ENCODE peak calls at places on chromosomes 11 and 22, in nine cellular contexts. D, H, S, Y, T, A, V, B and Z are unnamed samples.

GRCh38 chr11:15665368-15665871 is 550.7 kb downstream of the INSC start:
- DNase-seq in D (no peak), S (no peak), A (no peak), H (no peak), Y (no peak), T (no peak), V (no peak), B (peak; percentile 63), Z (no peak)

GRCh38 chr11:72631806-72632731 is 42.2 kb downstream of the PDE2A start:
- DNase-seq in T (no peak), Y (peak; percentile 72), D (no peak), H (no peak), B (peak; percentile 65), V (no peak), A (peak; percentile 87), S (peak; percentile 74), Z (no peak)

GRCh38 chr11:114077482-114078305 is 18.2 kb downstream of the ZBTB16 start:
- DNase-seq in V (no peak), A (peak; percentile 48), Y (no peak), B (no peak), H (no peak), S (no peak), T (peak; percentile 22), D (no peak), Z (no peak)

GRCh38 chr11:113715882-113716625 is 9.9 kb upstream of the TMPRSS5 start:
- DNase-seq in T (no peak), D (no peak), V (no peak), B (no peak), A (no peak), H (no peak), Y (no peak), S (no peak), Z (no peak)

GRCh38 chr11:128055576-128056217 is 531.7 kb downstream of the ETS1 start:
- DNase-seq in V (no peak), Y (no peak), S (no peak), T (no peak), H (no peak), D (peak; percentile 90), A (no peak), B (no peak), Z (no peak)

GRCh38 chr22:49856343-49856742 is 2.7 kb downstream of the ZBED4 start:
- DNase-seq in B (no peak), H (no peak), Y (no peak), A (no peak), D (no peak), V (no peak), S (no peak), T (no peak), Z (no peak)

GRCh38 chr11:86087281-86087680 is 18.4 kb upstream of the PICALM start:
- DNase-seq in V (no peak), S (no peak), Y (no peak), T (no peak), H (no peak), B (no peak), D (no peak), A (no peak), Z (no peak)

GRCh38 chr11:72228229-72228843 is 3.8 kb downstream of the INPPL1 start:
- DNase-seq in D (peak; percentile 49), B (peak; percentile 26), V (no peak), S (no peak), Y (no peak), A (no peak), T (no peak), H (no peak), Z (no peak)

GRCh38 chr22:41215409-41215808 is 10.3 kb downstream of the L3MBTL2 start:
- DNase-seq in S (no peak), T (no peak), V (no peak), A (no peak), H (no peak), B (no peak), D (no peak), Y (no peak), Z (no peak)

GRCh38 chr11:94574193-94574961 is 7.2 kb downstream of the PIWIL4 start:
- DNase-seq in S (no peak), H (no peak), T (no peak), D (no peak), V (no peak), B (peak; percentile 92), A (no peak), Y (no peak), Z (no peak)

GRCh38 chr11:7613394-7613720 is 59.9 kb downstream of the CYB5R2 start:
- DNase-seq in V (no peak), D (peak; percentile 72), Y (no peak), H (no peak), T (no peak), A (no peak), B (no peak), S (no peak), Z (no peak)

GRCh38 chr11:97557399-97557798 is 1167.6 kb downstream of the JRKL start:
- DNase-seq in T (no peak), Y (no peak), V (no peak), B (peak; percentile 60), S (no peak), H (no peak), D (peak; percentile 30), A (no peak), Z (no peak)

GRCh38 chr22:26970809-26971394 is 313.5 kb downstream of the MIAT start:
- DNase-seq in B (no peak), T (peak; percentile 3), D (no peak), H (no peak), V (no peak), S (no peak), Y (no peak), A (no peak), Z (no peak)

GRCh38 chr11:111231836-111232235 is 13.7 kb upstream of the POU2AF2 start:
- DNase-seq in B (peak; percentile 79), A (no peak), H (no peak), V (no peak), D (no peak), Y (no peak), S (no peak), T (no peak), Z (no peak)

GRCh38 chr11:118016094-118016493 is 29.9 kb downstream of the IL10RA start:
- DNase-seq in V (no peak), D (no peak), B (no peak), Y (no peak), T (no peak), S (no peak), A (no peak), H (no peak), Z (no peak)

GRCh38 chr22:50738649-50739227 is 734 bp downstream of the ACR start:
- DNase-seq in Y (no peak), D (no peak), B (no peak), S (no peak), T (no peak), H (no peak), V (no peak), A (peak; percentile 36), Z (no peak)

GRCh38 chr11:69154211-69154913 is 1.4 kb upstream of the SMIM38 start:
- DNase-seq in H (no peak), A (no peak), D (no peak), Y (no peak), V (no peak), T (no peak), B (no peak), S (no peak), Z (no peak)

GRCh38 chr11:65851083-65851579 is 6.8 kb downstream of the CFL1 start:
- DNase-seq in B (peak; percentile 33), Y (no peak), V (no peak), S (no peak), H (no peak), D (no peak), A (no peak), T (no peak), Z (no peak)

GRCh38 chr22:24125942-24126341 is 55.3 kb upstream of the SUSD2 start:
- DNase-seq in A (no peak), H (no peak), T (no peak), B (no peak), V (no peak), S (no peak), D (no peak), Y (no peak), Z (no peak)

GRCh38 chr22:50507991-50508884 is at the start of gene NCAPH2:
- DNase-seq in V (no peak), S (peak; percentile 97), Y (peak; percentile 95), B (peak; percentile 98), A (peak; percentile 98), T (peak; percentile 99), H (peak; percentile 89), D (peak; percentile 98), Z (peak; percentile 89)

GRCh38 chr11:68044145-68044813 is 5.5 kb downstream of the TCIRG1 start:
- DNase-seq in V (no peak), D (no peak), S (no peak), B (no peak), Y (no peak), H (no peak), T (no peak), A (peak; percentile 36), Z (no peak)
- TF ChIP-seq CTCF in V (no peak), D (no peak), S (no peak), B (peak; percentile 24), Y (no peak), H (peak; percentile 13), T (no peak), A (no peak), Z (peak; percentile 3)

GRCh38 chr22:38503021-38503420 is 3.1 kb downstream of the DDX17 start:
- DNase-seq in D (no peak), H (no peak), T (no peak), V (no peak), A (no peak), Y (no peak), S (no peak), B (no peak), Z (no peak)
- H3K4me3 ChIP-seq in D (peak overlapping the region; percentile 83), H (peak overlapping the region; percentile 97), T (peak overlapping the region; percentile 83), V (peak overlapping the region; percentile 97), A (peak overlapping the region; percentile 87), Y (peak overlapping the region; percentile 85), S (peak overlapping the region; percentile 76), B (peak overlapping the region; percentile 96), Z (peak overlapping the region; percentile 94)

DNA sequence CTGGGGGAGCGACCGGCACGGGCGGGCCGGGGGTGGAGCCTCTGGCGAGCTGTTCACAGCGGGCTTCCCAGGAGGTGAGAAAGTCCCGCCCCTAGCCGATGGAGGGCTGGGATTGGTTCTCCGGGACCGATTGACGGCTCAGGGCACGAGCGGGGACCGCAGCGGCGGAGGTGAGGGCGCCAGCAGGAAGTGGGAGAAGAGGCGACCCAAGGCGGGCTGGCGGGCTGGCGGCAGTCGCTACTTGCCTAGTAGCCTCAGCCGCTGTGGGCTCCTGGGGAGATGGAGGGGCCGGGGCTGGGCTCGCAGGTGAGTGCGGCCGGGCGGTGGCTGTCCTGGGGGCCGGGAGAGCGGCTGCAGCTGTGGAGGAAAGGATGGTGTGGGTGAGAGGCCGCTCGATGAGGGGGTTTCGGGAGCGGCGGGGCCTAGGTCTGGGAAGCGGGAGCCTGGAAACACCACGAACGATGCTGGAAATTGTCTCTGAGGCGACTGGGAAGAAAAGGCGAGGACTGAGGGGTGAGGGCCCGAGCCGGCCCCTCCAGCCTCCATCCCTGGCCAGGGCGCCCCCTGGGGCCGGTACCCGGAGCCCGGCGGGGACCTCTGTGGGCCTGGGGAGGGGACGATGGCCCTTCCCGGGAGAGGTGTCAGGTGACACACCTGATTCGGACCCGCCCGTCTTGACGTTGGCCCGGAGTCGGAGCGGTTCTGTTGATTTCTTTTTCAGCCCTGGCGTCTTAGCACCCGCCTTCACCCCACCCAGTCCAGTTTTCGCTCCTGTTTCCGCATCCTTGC is at the start of gene ZDHHC13:
- DNase-seq in S (peak; percentile 93), B (peak; percentile 83), Y (peak; percentile 93), D (peak; percentile 94), T (peak; percentile 95), H (peak; percentile 80), V (peak; percentile 69), A (peak; percentile 92), Z (peak; percentile 64)
- TF ChIP-seq CTCF in S (peak; percentile 56), B (peak; percentile 59), Y (peak; percentile 31), D (peak; percentile 25), T (peak; percentile 67), H (peak; percentile 27), V (peak; percentile 58), A (no peak), Z (peak; percentile 49)

GRCh38 chr11:102385053-102385976 is 38.3 kb downstream of the BIRC2 start:
- DNase-seq in B (no peak), V (no peak), D (no peak), A (no peak), T (no peak), S (no peak), H (no peak), Y (no peak), Z (no peak)
- H3K4me3 ChIP-seq in B (no peak overlapping the region), V (no peak overlapping the region), D (no peak overlapping the region), A (no peak overlapping the region), T (no peak overlapping the region), S (no peak overlapping the region), H (no peak overlapping the region), Y (no peak overlapping the region), Z (no peak overlapping the region)